ENCODE peak calls at places on chromosomes 6 and 20, in five cellular contexts. V, C, A, K and J are unnamed samples.

GRCh38 chr6:16762547-16763477 is 1.6 kb upstream of the ATXN1 start:
- DNase-seq in V (peak; percentile 54), C (peak; percentile 77), A (peak; percentile 74), K (peak; percentile 47), J (peak; percentile 58)

GRCh38 chr6:14447240-14447639 is 329.7 kb downstream of the CD83 start:
- DNase-seq in V (no peak), C (no peak), A (no peak), K (no peak), J (no peak)

GRCh38 chr6:33080127-33081089 is 4.6 kb downstream of the HLA-DPB1 start:
- DNase-seq in V (no peak), C (no peak), A (peak; percentile 82), K (peak; percentile 83), J (no peak)

GRCh38 chr6:119137194-119138072 is 59.0 kb upstream of the FAM184A start:
- DNase-seq in V (no peak), C (no peak), A (no peak), K (no peak), J (peak; percentile 71)

GRCh38 chr6:128065072-128065471 is 164.2 kb upstream of the THEMIS start:
- DNase-seq in V (no peak), C (no peak), A (no peak), K (no peak), J (no peak)

GRCh38 chr6:130944486-130944885 is 117.3 kb downstream of the SMLR1 start:
- DNase-seq in V (no peak), C (no peak), A (no peak), K (no peak), J (no peak)

GRCh38 chr6:166540631-166541331 is 45.7 kb downstream of the RAMACL start:
- DNase-seq in V (no peak), C (no peak), A (no peak), K (no peak), J (peak; percentile 52)

GRCh38 chr20:11569163-11569562 is 348.5 kb upstream of the BTBD3 start:
- DNase-seq in V (no peak), C (no peak), A (no peak), K (peak; percentile 51), J (no peak)

GRCh38 chr6:44630125-44631028 is 242.9 kb downstream of the CDC5L start:
- DNase-seq in V (no peak), C (no peak), A (peak; percentile 76), K (peak; percentile 86), J (no peak)

GRCh38 chr6:53065266-53066058 is at the start of gene FBXO9:
- DNase-seq in V (no peak), C (peak; percentile 55), A (peak; percentile 85), K (peak; percentile 89), J (peak; percentile 52)

GRCh38 chr6:111951439-111952140 is 78.3 kb upstream of the FYN start:
- DNase-seq in V (no peak), C (no peak), A (no peak), K (no peak), J (no peak)

GRCh38 chr6:128161263-128161662 is 260.4 kb upstream of the THEMIS start:
- DNase-seq in V (no peak), C (no peak), A (no peak), K (no peak), J (no peak)

GRCh38 chr20:2757001-2757400 is 43.4 kb downstream of the CPXM1 start:
- DNase-seq in V (no peak), C (no peak), A (no peak), K (no peak), J (no peak)

GRCh38 chr20:2754426-2754825 is 46.0 kb downstream of the CPXM1 start:
- DNase-seq in V (no peak), C (no peak), A (no peak), K (no peak), J (no peak)

GRCh38 chr20:2755451-2756055 is 44.9 kb downstream of the CPXM1 start:
- DNase-seq in V (no peak), C (no peak), A (no peak), K (no peak), J (no peak)

GRCh38 chr20:2757969-2758368 is 42.5 kb downstream of the CPXM1 start:
- DNase-seq in V (no peak), C (no peak), A (no peak), K (no peak), J (no peak)

DNA sequence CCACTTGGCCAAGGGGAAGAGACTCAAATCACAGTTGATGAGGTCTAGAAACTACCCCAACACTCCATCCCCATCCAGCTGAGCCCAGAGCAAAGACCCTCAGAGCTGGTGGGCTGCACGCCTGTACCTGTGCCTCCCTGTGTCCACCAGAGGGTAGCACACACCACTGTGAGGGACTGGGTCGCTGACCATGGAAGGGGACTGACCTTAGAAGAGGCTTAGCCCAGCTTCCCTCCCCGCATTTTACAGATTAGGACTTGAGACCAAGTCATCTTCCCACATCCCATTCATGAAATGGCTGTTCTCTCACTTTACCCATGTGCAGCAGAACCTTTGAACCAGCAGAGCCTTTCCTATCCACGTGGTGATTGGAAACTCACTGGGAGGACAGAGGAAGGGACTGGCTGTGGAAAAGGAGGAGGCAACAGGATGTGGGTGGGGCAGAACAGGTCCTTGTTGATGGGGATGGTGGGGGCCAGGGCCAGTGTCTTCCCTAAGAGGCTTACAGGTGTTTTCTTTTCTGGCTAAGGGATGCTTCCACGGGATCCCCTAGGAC is 44.3 kb downstream of the CPXM1 start:
- DNase-seq in V (peak; percentile 6), C (no peak), A (peak; percentile 47), K (peak; percentile 91), J (no peak)
- TF ChIP-seq CTCF in V (peak; percentile 85), C (no peak), A (peak; percentile 58), K (peak; percentile 88), J (no peak)

DNA sequence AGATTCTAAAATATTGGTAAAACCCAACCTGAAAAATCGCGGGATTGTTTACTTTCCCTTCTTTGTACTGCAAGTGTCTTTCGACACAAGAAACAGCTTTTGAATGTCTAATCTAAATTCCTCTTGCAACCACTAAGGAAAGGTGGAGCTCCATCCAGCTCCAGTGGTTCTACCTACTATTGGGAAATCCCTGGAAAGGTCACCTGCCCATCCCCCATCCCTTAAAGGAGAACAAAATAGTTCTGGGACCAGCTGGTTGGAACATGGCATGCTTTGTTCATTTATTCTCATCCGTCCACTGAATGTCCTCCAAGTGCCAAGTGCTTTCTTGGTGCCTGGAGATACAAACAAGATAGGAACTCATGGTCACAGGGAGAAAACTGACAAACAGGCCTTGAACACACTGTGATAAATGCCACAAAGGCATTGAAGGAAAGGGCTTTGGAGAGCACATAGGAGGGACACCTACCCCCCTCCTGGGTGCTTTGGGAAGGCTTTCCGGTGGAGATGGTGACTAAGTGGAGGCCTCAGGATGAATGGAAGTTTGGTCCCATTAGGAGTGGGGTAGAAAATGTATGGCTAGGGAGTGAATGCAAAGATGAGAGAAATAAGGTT is 2.3 kb upstream of the CITED2 start:
- DNase-seq in V (no peak), C (peak; percentile 81), A (peak; percentile 70), K (peak; percentile 26), J (no peak)
- TF ChIP-seq CTCF in V (no peak), C (peak; percentile 58), A (no peak), K (no peak), J (no peak)

DNA sequence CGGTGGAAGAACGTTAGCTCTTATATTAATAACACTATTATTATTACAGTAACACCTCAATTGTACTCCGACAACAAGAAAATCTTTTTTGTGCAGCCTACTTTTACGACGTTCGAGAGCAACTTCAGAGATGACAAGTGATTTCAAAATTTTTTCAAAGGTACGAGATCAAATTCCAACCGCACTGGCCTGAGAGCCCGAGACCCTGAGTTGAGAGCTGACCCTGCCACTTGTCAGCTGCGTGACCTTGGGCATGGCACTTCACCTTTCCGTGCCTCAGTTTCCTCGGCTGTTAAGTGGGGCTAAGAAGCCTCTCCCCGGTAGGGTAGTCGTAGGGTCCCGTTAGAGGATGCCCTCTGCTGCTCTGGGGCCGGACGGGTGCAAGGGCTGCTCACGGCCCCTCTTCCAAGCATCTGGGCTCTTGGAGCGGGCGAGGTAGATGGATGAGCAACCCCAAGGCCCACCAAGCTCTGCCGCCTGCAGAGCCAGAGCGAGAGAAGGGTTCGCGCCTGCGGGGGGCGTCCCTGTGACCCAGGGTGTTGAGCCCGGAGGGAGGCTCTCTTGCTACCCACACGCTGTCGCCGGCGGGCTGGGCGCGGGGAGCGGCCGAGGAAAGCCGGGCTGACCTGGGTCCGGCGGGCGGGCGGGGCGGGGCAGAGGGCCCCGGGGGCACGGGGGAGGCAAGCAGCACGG is 510 bp downstream of the NDRG3 start:
- DNase-seq in V (no peak), C (no peak), A (no peak), K (peak; percentile 26), J (no peak)
- TF ChIP-seq CTCF in V (no peak), C (no peak), A (peak; percentile 7), K (no peak), J (no peak)

GRCh38 chr20:818001-818664 is 15.4 kb upstream of the FAM110A start:
- DNase-seq in V (no peak), C (no peak), A (no peak), K (no peak), J (no peak)
- TF ChIP-seq CTCF in V (no peak), C (no peak), A (no peak), K (no peak), J (no peak)

GRCh38 chr20:48422242-48422960 is 405.4 kb downstream of the PREX1 start:
- DNase-seq in V (no peak), C (no peak), A (no peak), K (no peak), J (no peak)

GRCh38 chr20:48425776-48426175 is 402.0 kb downstream of the PREX1 start:
- DNase-seq in V (no peak), C (no peak), A (no peak), K (peak; percentile 70), J (no peak)

GRCh38 chr20:48419173-48419572 is 408.6 kb downstream of the PREX1 start:
- DNase-seq in V (no peak), C (no peak), A (no peak), K (peak; percentile 55), J (no peak)

GRCh38 chr20:48416002-48416401 is 411.8 kb downstream of the PREX1 start:
- DNase-seq in V (no peak), C (no peak), A (no peak), K (no peak), J (no peak)

DNA sequence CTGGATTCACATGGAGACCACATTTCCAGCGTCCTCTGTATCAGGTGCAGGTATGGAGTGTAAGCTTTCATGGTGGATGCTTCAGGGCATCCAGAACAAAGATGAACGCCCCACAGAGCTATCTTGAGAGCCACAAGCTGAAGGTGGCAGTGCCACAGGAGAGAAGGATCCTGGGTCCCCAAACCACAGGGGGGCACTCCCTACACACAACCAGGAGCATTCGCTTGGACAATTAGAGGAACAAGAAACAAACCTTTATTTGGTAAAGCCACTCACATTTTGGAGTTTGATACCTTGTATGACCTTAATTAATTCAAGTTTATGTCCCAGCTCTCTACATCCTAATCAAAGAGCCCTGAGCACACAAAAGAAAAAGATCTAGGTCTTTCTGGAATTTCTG is 406.3 kb downstream of the PREX1 start:
- DNase-seq in V (no peak), C (no peak), A (no peak), K (no peak), J (no peak)
- TF ChIP-seq CTCF in V (peak; percentile 54), C (no peak), A (no peak), K (no peak), J (no peak)

GRCh38 chr6:96394727-96395126 is 126.9 kb upstream of the UFL1 start:
- DNase-seq in V (no peak), C (no peak), A (peak; percentile 19), K (peak; percentile 29), J (no peak)
- TF ChIP-seq CTCF in V (peak; percentile 54), C (no peak), A (peak; percentile 44), K (peak; percentile 48), J (no peak)

GRCh38 chr6:122832515-122833228 is 43.6 kb downstream of the SMPDL3A start:
- DNase-seq in V (no peak), C (no peak), A (no peak), K (no peak), J (no peak)

GRCh38 chr6:122829456-122829855 is 40.4 kb downstream of the SMPDL3A start:
- DNase-seq in V (no peak), C (no peak), A (no peak), K (no peak), J (no peak)

GRCh38 chr6:122833229-122833556 is 44.1 kb downstream of the SMPDL3A start:
- DNase-seq in V (no peak), C (no peak), A (no peak), K (peak; percentile 80), J (no peak)

GRCh38 chr6:122831511-122831910 is 42.5 kb downstream of the SMPDL3A start:
- DNase-seq in V (no peak), C (no peak), A (no peak), K (no peak), J (no peak)
- TF ChIP-seq CTCF in V (no peak), C (no peak), A (no peak), K (no peak), J (no peak)